ENCODE peak calls at places on chromosomes 5 and 9, in six cellular contexts. One of them, this sample, is unnamed.

GRCh38 chr5:148820778-148821395 is 5.5 kb upstream of the ADRB2 start:
- DNase-seq in KG1: no peak
- DNase-seq in NCI-H1092: no peak
- DNase-seq in HT1080: peak
- DNase-seq in head of caudate nucleus: no peak
- DNase-seq in GM23248: peak
- DNase-seq in this sample: no peak

GRCh38 chr9:92435263-92435662 is 11.0 kb upstream of the OMD start:
- DNase-seq in head of caudate nucleus: no peak
- DNase-seq in GM23248: no peak
- DNase-seq in HT1080: no peak
- DNase-seq in KG1: no peak
- DNase-seq in NCI-H1092: no peak
- DNase-seq in this sample: no peak

GRCh38 chr5:176427971-176428370 is 11.6 kb upstream of the CLTB start:
- DNase-seq in head of caudate nucleus: no peak
- DNase-seq in GM23248: peak
- DNase-seq in KG1: no peak
- DNase-seq in HT1080: no peak
- DNase-seq in NCI-H1092: no peak
- DNase-seq in this sample: no peak

GRCh38 chr5:138448481-138449398 is 9.9 kb downstream of the REEP2 start:
- DNase-seq in head of caudate nucleus: no peak
- DNase-seq in HT1080: no peak
- DNase-seq in GM23248: peak
- DNase-seq in NCI-H1092: peak
- DNase-seq in KG1: no peak
- DNase-seq in this sample: peak

GRCh38 chr5:111074244-111074643 is 2.7 kb downstream of the TSLP start:
- DNase-seq in HT1080: no peak
- DNase-seq in GM23248: no peak
- DNase-seq in NCI-H1092: no peak
- DNase-seq in head of caudate nucleus: no peak
- DNase-seq in KG1: no peak
- DNase-seq in this sample: no peak

GRCh38 chr5:6820851-6821479 is 107.7 kb downstream of the TENT4A start:
- DNase-seq in NCI-H1092: peak
- DNase-seq in head of caudate nucleus: no peak
- DNase-seq in GM23248: peak
- DNase-seq in KG1: no peak
- DNase-seq in HT1080: peak
- DNase-seq in this sample: peak

GRCh38 chr5:79581535-79581934 is 30.7 kb upstream of the TENT2 start:
- DNase-seq in head of caudate nucleus: no peak
- DNase-seq in GM23248: no peak
- DNase-seq in HT1080: no peak
- DNase-seq in KG1: no peak
- DNase-seq in NCI-H1092: no peak
- DNase-seq in this sample: no peak

GRCh38 chr5:37088041-37088440 is 161.1 kb downstream of the CPLANE1 start:
- DNase-seq in KG1: no peak
- DNase-seq in NCI-H1092: no peak
- DNase-seq in GM23248: no peak
- DNase-seq in HT1080: no peak
- DNase-seq in head of caudate nucleus: no peak
- DNase-seq in this sample: no peak

GRCh38 chr9:281753-282645 is 67.3 kb downstream of the DOCK8 start:
- DNase-seq in NCI-H1092: no peak
- DNase-seq in GM23248: no peak
- DNase-seq in head of caudate nucleus: no peak
- DNase-seq in KG1: no peak
- DNase-seq in HT1080: no peak
- DNase-seq in this sample: no peak

GRCh38 chr5:166767858-166768257 is 1523.6 kb upstream of the WWC1 start:
- DNase-seq in HT1080: no peak
- DNase-seq in NCI-H1092: no peak
- DNase-seq in head of caudate nucleus: no peak
- DNase-seq in GM23248: no peak
- DNase-seq in KG1: no peak
- DNase-seq in this sample: no peak

GRCh38 chr5:97550164-97550563 is 367.1 kb upstream of the RIOK2 start:
- DNase-seq in GM23248: peak
- DNase-seq in NCI-H1092: no peak
- DNase-seq in KG1: no peak
- DNase-seq in HT1080: peak
- DNase-seq in head of caudate nucleus: no peak
- DNase-seq in this sample: no peak

GRCh38 chr5:135493406-135494180 is 41.4 kb upstream of the TIFAB start:
- DNase-seq in KG1: no peak
- DNase-seq in GM23248: peak
- DNase-seq in HT1080: peak
- DNase-seq in head of caudate nucleus: no peak
- DNase-seq in NCI-H1092: no peak
- DNase-seq in this sample: no peak

GRCh38 chr5:56449071-56449470 is 215.9 kb upstream of the ANKRD55 start:
- DNase-seq in KG1: no peak
- DNase-seq in HT1080: no peak
- DNase-seq in head of caudate nucleus: no peak
- DNase-seq in GM23248: no peak
- DNase-seq in NCI-H1092: no peak
- DNase-seq in this sample: no peak

GRCh38 chr5:146622391-146622790 is 106.4 kb upstream of the GPR151 start:
- DNase-seq in head of caudate nucleus: no peak
- DNase-seq in HT1080: no peak
- DNase-seq in GM23248: peak
- DNase-seq in KG1: no peak
- DNase-seq in NCI-H1092: no peak
- DNase-seq in this sample: no peak

GRCh38 chr9:8576741-8577140 is 777.2 kb upstream of the DMAC1 start:
- DNase-seq in GM23248: no peak
- DNase-seq in NCI-H1092: no peak
- DNase-seq in HT1080: no peak
- DNase-seq in KG1: no peak
- DNase-seq in head of caudate nucleus: no peak
- DNase-seq in this sample: no peak

GRCh38 chr9:77906991-77907390 is 124.6 kb downstream of the GNAQ start:
- DNase-seq in GM23248: no peak
- DNase-seq in NCI-H1092: no peak
- DNase-seq in head of caudate nucleus: no peak
- DNase-seq in HT1080: no peak
- DNase-seq in KG1: no peak
- DNase-seq in this sample: no peak

GRCh38 chr5:133902521-133903118 is 65.8 kb downstream of the C5orf15 start:
- DNase-seq in HT1080: no peak
- DNase-seq in GM23248: no peak
- DNase-seq in KG1: no peak
- DNase-seq in NCI-H1092: no peak
- DNase-seq in head of caudate nucleus: no peak
- DNase-seq in this sample: no peak

GRCh38 chr5:1185652-1186350 is 15.6 kb upstream of the SLC6A19 start:
- DNase-seq in head of caudate nucleus: no peak
- DNase-seq in KG1: no peak
- DNase-seq in GM23248: no peak
- DNase-seq in NCI-H1092: no peak
- DNase-seq in HT1080: no peak
- DNase-seq in this sample: no peak

This sample was measured in NCI-H1417 treated with DMSO at 0.1 percent for 48 hours.